ENCODE peak calls at places on chromosomes 7 and 10, in five cellular contexts. N, C, F, J and R are unnamed samples.

GRCh38 chr7:1446611-1447032 is 12.6 kb downstream of the MICALL2 start:
- DNase-seq in J (no peak), C (no peak), N (no peak), F (no peak), R (no peak)

GRCh38 chr7:1846331-1847065 is 176.4 kb downstream of the ELFN1 start:
- DNase-seq in N (no peak), J (no peak), C (no peak), F (no peak), R (no peak)

GRCh38 chr10:129502448-129502847 is 35.4 kb downstream of the MGMT start:
- DNase-seq in J (no peak), N (no peak), F (no peak), C (no peak), R (peak)

GRCh38 chr10:81733547-81733946 is 141.4 kb upstream of the NRG3 start:
- DNase-seq in J (peak), N (no peak), F (no peak), C (no peak), R (no peak)

GRCh38 chr10:97336942-97337719 is 2.6 kb upstream of the FRAT2 start:
- DNase-seq in N (no peak), J (no peak), C (no peak), F (peak), R (peak)

GRCh38 chr10:60323171-60323570 is 66.5 kb downstream of the ANK3 start:
- DNase-seq in N (no peak), J (no peak), F (no peak), C (no peak), R (no peak)

GRCh38 chr10:26574783-26575182 is 122.7 kb upstream of the PDSS1 start:
- DNase-seq in C (peak), J (peak), F (no peak), N (no peak), R (no peak)

GRCh38 chr10:84415539-84416244 is 87.3 kb downstream of the CCSER2 start:
- DNase-seq in F (peak), N (no peak), J (no peak), C (no peak), R (no peak)

GRCh38 chr10:61902448-61903183 is 1.1 kb downstream of the ARID5B start:
- DNase-seq in C (peak), F (peak), N (peak), J (peak), R (peak)

GRCh38 chr10:79493806-79494205 is 18.5 kb upstream of the EIF5AL1 start:
- DNase-seq in F (no peak), N (no peak), C (no peak), J (no peak), R (peak)

GRCh38 chr10:1939016-1939415 is 201.7 kb upstream of the ADARB2 start:
- DNase-seq in C (no peak), N (no peak), J (no peak), F (no peak), R (no peak)

GRCh38 chr7:115297651-115298050 is 375.8 kb downstream of the MDFIC start:
- DNase-seq in C (no peak), F (no peak), N (no peak), J (peak), R (no peak)